ENCODE peak calls at places on chromosome 1, in ten cellular contexts. V is iPS-NIHi11; U is T-helper 2 cell; J is tibial artery; N is RWPE1; M is psoas muscle; E is cardiac muscle cell; Z is stimulated activated CD8-positive, alpha-beta memory T cell treated with anti-CD3 and anti-CD28 coated beads, Interleukin-15, amount 100 ng/mL, for 24 hours; Y is stomach; P is germinal center. D is an unnamed sample.

GRCh38 chr1:21232044-21232443 is 55.3 kb upstream of the EIF4G3 start:
- DNase-seq in Y (peak), P (peak), Z (no peak), U (peak), E (peak), V (peak), J (no peak), M (no peak), N (peak), D (peak)

GRCh38 chr1:161506336-161507223 is 1.3 kb downstream of the FCGR2A start:
- DNase-seq in Y (no peak), P (no peak), Z (no peak), M (no peak), U (no peak), E (no peak), J (peak), V (peak), N (no peak), D (peak)

GRCh38 chr1:3604997-3605823 is 6.1 kb downstream of the MEGF6 start:
- DNase-seq in Z (no peak), M (no peak), E (no peak), J (no peak), N (no peak), P (no peak), Y (no peak), V (no peak), U (no peak), D (no peak)

GRCh38 chr1:159913451-159914192 is 11.7 kb downstream of the TAGLN2 start:
- DNase-seq in E (no peak), U (no peak), M (no peak), J (no peak), N (no peak), Y (peak), P (no peak), V (peak), Z (no peak), D (no peak)

GRCh38 chr1:77796695-77797405 is 17.4 kb downstream of the MIGA1 start:
- DNase-seq in Y (no peak), Z (no peak), J (no peak), U (no peak), V (peak), P (no peak), E (no peak), M (no peak), N (no peak), D (no peak)

GRCh38 chr1:67711850-67712202 is 26.8 kb downstream of the GADD45A start:
- DNase-seq in P (no peak), J (no peak), N (no peak), V (no peak), U (no peak), E (no peak), Z (no peak), Y (no peak), M (no peak), D (no peak)

GRCh38 chr1:107659961-107660360 is 305.0 kb downstream of the VAV3 start:
- DNase-seq in N (no peak), E (no peak), P (no peak), Z (no peak), Y (no peak), M (no peak), U (no peak), V (no peak), J (no peak), D (no peak)

GRCh38 chr1:235008239-235008638 is 120.4 kb downstream of the TOMM20 start:
- DNase-seq in J (no peak), U (no peak), V (no peak), N (no peak), Z (no peak), Y (no peak), E (no peak), M (no peak), P (no peak), D (no peak)

GRCh38 chr1:214380418-214380817 is 99.5 kb downstream of the SMYD2 start:
- DNase-seq in N (peak), Y (no peak), J (no peak), M (no peak), V (peak), P (no peak), U (no peak), Z (no peak), E (no peak), D (no peak)

GRCh38 chr1:20732071-20732587 is 374 bp downstream of the SH2D5 start:
- DNase-seq in Z (no peak), P (peak), M (peak), Y (peak), E (peak), J (no peak), N (peak), V (peak), U (peak), D (peak)